ENCODE peak calls at places on chromosomes 12 and 14, in five cellular contexts. One of them, this sample, is unnamed.

GRCh38 chr12:9999016-9999415 is at the start of gene CLEC1B:
- DNase-seq in neural progenitor cell: no peak
- DNase-seq in AG04450: no peak
- DNase-seq in H9: no peak
- DNase-seq in fibroblast of the aortic adventitia: no peak
- DNase-seq in this sample: no peak

GRCh38 chr14:92556255-92556741 is 42.7 kb downstream of the RIN3 start:
- DNase-seq in neural progenitor cell: no peak
- DNase-seq in AG04450: no peak
- DNase-seq in H9: no peak
- DNase-seq in fibroblast of the aortic adventitia: no peak
- DNase-seq in this sample: no peak

GRCh38 chr14:30770376-30770775 is 104.0 kb upstream of the COCH start:
- DNase-seq in neural progenitor cell: no peak
- DNase-seq in AG04450: no peak
- DNase-seq in H9: no peak
- DNase-seq in fibroblast of the aortic adventitia: no peak
- DNase-seq in this sample: no peak

GRCh38 chr14:49549881-49550280 is 36.3 kb downstream of the RPS29 start:
- DNase-seq in neural progenitor cell: peak; percentile 73
- DNase-seq in AG04450: no peak
- DNase-seq in H9: peak; percentile 54
- DNase-seq in fibroblast of the aortic adventitia: peak; percentile 24
- DNase-seq in this sample: peak; percentile 4

GRCh38 chr12:51621155-51621922 is 30.3 kb downstream of the SCN8A start:
- DNase-seq in neural progenitor cell: no peak
- DNase-seq in AG04450: no peak
- DNase-seq in H9: no peak
- DNase-seq in fibroblast of the aortic adventitia: peak; percentile 67
- DNase-seq in this sample: no peak

GRCh38 chr12:53530920-53531319 is 23.6 kb upstream of the NPFF start:
- DNase-seq in neural progenitor cell: no peak
- DNase-seq in AG04450: no peak
- DNase-seq in H9: no peak
- DNase-seq in fibroblast of the aortic adventitia: peak; percentile 13
- DNase-seq in this sample: peak; percentile 38

GRCh38 chr12:27610380-27610779 is 85.9 kb upstream of the REP15 start:
- DNase-seq in neural progenitor cell: no peak
- DNase-seq in AG04450: no peak
- DNase-seq in H9: no peak
- DNase-seq in fibroblast of the aortic adventitia: peak; percentile 77
- DNase-seq in this sample: peak; percentile 78

GRCh38 chr12:75606921-75607320 is 95.5 kb upstream of the KRR1 start:
- DNase-seq in neural progenitor cell: no peak
- DNase-seq in AG04450: no peak
- DNase-seq in H9: no peak
- DNase-seq in fibroblast of the aortic adventitia: no peak
- DNase-seq in this sample: no peak

GRCh38 chr12:49098035-49098451 is 3.4 kb upstream of the DHH start:
- DNase-seq in neural progenitor cell: peak; percentile 78
- DNase-seq in AG04450: no peak
- DNase-seq in H9: peak; percentile 87
- DNase-seq in fibroblast of the aortic adventitia: peak; percentile 54
- DNase-seq in this sample: peak; percentile 61

GRCh38 chr12:76636141-76636692 is 76.6 kb upstream of the OSBPL8 start:
- DNase-seq in neural progenitor cell: no peak
- DNase-seq in AG04450: no peak
- DNase-seq in H9: no peak
- DNase-seq in fibroblast of the aortic adventitia: peak; percentile 16
- DNase-seq in this sample: peak; percentile 56

GRCh38 chr14:81344461-81345160 is 55.5 kb downstream of the STON2 start:
- DNase-seq in neural progenitor cell: no peak
- DNase-seq in AG04450: no peak
- DNase-seq in H9: no peak
- DNase-seq in fibroblast of the aortic adventitia: no peak
- DNase-seq in this sample: no peak

GRCh38 chr12:5139751-5140150 is 96.1 kb downstream of the KCNA5 start:
- DNase-seq in neural progenitor cell: no peak
- DNase-seq in AG04450: no peak
- DNase-seq in H9: no peak
- DNase-seq in fibroblast of the aortic adventitia: no peak
- DNase-seq in this sample: no peak

GRCh38 chr12:63916561-63917476 is 72.3 kb downstream of the SRGAP1 start:
- DNase-seq in neural progenitor cell: no peak
- DNase-seq in AG04450: no peak
- DNase-seq in H9: no peak
- DNase-seq in fibroblast of the aortic adventitia: peak; percentile 48
- DNase-seq in this sample: peak; percentile 48

GRCh38 chr12:116628989-116629388 is 69.8 kb downstream of the MAP1LC3B2 start:
- DNase-seq in neural progenitor cell: no peak
- DNase-seq in AG04450: no peak
- DNase-seq in H9: no peak
- DNase-seq in fibroblast of the aortic adventitia: no peak
- DNase-seq in this sample: no peak

GRCh38 chr12:88570103-88570502 is 10.2 kb downstream of the KITLG start:
- DNase-seq in neural progenitor cell: no peak
- DNase-seq in AG04450: no peak
- DNase-seq in H9: no peak
- DNase-seq in fibroblast of the aortic adventitia: no peak
- DNase-seq in this sample: peak; percentile 24

GRCh38 chr12:110135012-110135411 is 10.9 kb downstream of the IFT81 start:
- DNase-seq in neural progenitor cell: no peak
- DNase-seq in AG04450: peak; percentile 65
- DNase-seq in H9: no peak
- DNase-seq in fibroblast of the aortic adventitia: peak; percentile 76
- DNase-seq in this sample: no peak

GRCh38 chr12:1807489-1807888 is 12.9 kb upstream of the LRTM2 start:
- DNase-seq in neural progenitor cell: no peak
- DNase-seq in AG04450: no peak
- DNase-seq in H9: no peak
- DNase-seq in fibroblast of the aortic adventitia: no peak
- DNase-seq in this sample: no peak

GRCh38 chr14:105185973-105186372 is 4.9 kb upstream of the NUDT14 start:
- DNase-seq in neural progenitor cell: no peak
- DNase-seq in AG04450: no peak
- DNase-seq in H9: no peak
- DNase-seq in fibroblast of the aortic adventitia: no peak
- DNase-seq in this sample: no peak

GRCh38 chr14:105184461-105184860 is 3.3 kb upstream of the NUDT14 start:
- DNase-seq in neural progenitor cell: no peak
- DNase-seq in AG04450: no peak
- DNase-seq in H9: no peak
- DNase-seq in fibroblast of the aortic adventitia: no peak
- DNase-seq in this sample: no peak

GRCh38 chr14:105187116-105187515 is 6.0 kb upstream of the NUDT14 start:
- DNase-seq in neural progenitor cell: no peak
- DNase-seq in AG04450: no peak
- DNase-seq in H9: no peak
- DNase-seq in fibroblast of the aortic adventitia: no peak
- DNase-seq in this sample: no peak

GRCh38 chr14:105185001-105185400 is 3.9 kb upstream of the NUDT14 start:
- DNase-seq in neural progenitor cell: no peak
- DNase-seq in AG04450: no peak
- DNase-seq in H9: no peak
- DNase-seq in fibroblast of the aortic adventitia: no peak
- DNase-seq in this sample: no peak

DNA sequence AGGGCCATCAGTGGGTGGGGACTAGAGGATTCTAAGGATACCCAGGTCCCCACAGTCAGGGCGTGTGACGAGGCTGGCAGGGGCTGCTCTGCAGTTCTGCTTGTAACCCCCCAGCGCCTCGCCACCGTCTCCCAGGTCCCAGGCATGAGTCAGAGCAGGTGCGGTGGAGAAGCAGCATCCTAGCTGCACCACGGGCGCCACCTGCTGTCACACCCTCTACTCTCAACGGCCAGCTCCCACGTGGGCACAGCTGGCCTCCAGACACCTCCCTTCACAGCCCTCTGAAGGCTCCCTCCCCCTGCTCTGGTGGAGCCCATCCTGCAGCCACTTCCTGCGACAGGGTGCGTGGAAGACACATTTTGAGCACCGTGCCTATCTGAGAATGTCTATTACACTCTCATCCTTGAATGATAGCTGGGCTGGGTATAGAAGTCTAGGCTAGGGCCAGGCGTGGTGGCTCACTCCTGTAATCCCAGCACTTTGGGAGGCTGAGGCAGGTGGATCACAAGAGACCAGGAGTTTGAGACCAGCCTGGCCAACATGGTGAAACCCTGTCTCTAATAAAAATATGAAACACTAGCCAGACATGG is 6.9 kb upstream of the NUDT14 start:
- DNase-seq in neural progenitor cell: no peak
- DNase-seq in AG04450: no peak
- DNase-seq in H9: no peak
- DNase-seq in fibroblast of the aortic adventitia: no peak
- DNase-seq in this sample: no peak
- TF ChIP-seq CTCF in neural progenitor cell: peak; percentile 7
- TF ChIP-seq CTCF in AG04450: no peak
- TF ChIP-seq CTCF in H9: peak; percentile 52
- TF ChIP-seq CTCF in fibroblast of the aortic adventitia: no peak
- TF ChIP-seq CTCF in this sample: peak; percentile 25

GRCh38 chr14:89740241-89740640 is 214.3 kb downstream of the EFCAB11 start:
- DNase-seq in neural progenitor cell: no peak
- DNase-seq in AG04450: no peak
- DNase-seq in H9: no peak
- DNase-seq in fibroblast of the aortic adventitia: no peak
- DNase-seq in this sample: no peak

GRCh38 chr14:89746654-89747053 is 207.9 kb downstream of the EFCAB11 start:
- DNase-seq in neural progenitor cell: no peak
- DNase-seq in AG04450: no peak
- DNase-seq in H9: no peak
- DNase-seq in fibroblast of the aortic adventitia: no peak
- DNase-seq in this sample: no peak

GRCh38 chr14:89747146-89747545 is 207.4 kb downstream of the EFCAB11 start:
- DNase-seq in neural progenitor cell: no peak
- DNase-seq in AG04450: no peak
- DNase-seq in H9: no peak
- DNase-seq in fibroblast of the aortic adventitia: no peak
- DNase-seq in this sample: no peak

GRCh38 chr14:89746135-89746534 is 208.4 kb downstream of the EFCAB11 start:
- DNase-seq in neural progenitor cell: no peak
- DNase-seq in AG04450: no peak
- DNase-seq in H9: no peak
- DNase-seq in fibroblast of the aortic adventitia: no peak
- DNase-seq in this sample: no peak

GRCh38 chr14:89743828-89744227 is 210.7 kb downstream of the EFCAB11 start:
- DNase-seq in neural progenitor cell: no peak
- DNase-seq in AG04450: no peak
- DNase-seq in H9: no peak
- DNase-seq in fibroblast of the aortic adventitia: no peak
- DNase-seq in this sample: no peak
- TF ChIP-seq CTCF in neural progenitor cell: no peak
- TF ChIP-seq CTCF in AG04450: no peak
- TF ChIP-seq CTCF in H9: no peak
- TF ChIP-seq CTCF in fibroblast of the aortic adventitia: no peak
- TF ChIP-seq CTCF in this sample: no peak

GRCh38 chr12:12999276-12999958 is 648 bp downstream of the HEBP1 start:
- DNase-seq in neural progenitor cell: peak; percentile 64
- DNase-seq in AG04450: no peak
- DNase-seq in H9: no peak
- DNase-seq in fibroblast of the aortic adventitia: peak; percentile 35
- DNase-seq in this sample: no peak
- TF ChIP-seq CTCF in neural progenitor cell: no peak
- TF ChIP-seq CTCF in AG04450: peak; percentile 13
- TF ChIP-seq CTCF in H9: no peak
- TF ChIP-seq CTCF in fibroblast of the aortic adventitia: no peak
- TF ChIP-seq CTCF in this sample: no peak

GRCh38 chr12:79935624-79936040 is 735 bp upstream of the PPP1R12A start:
- DNase-seq in neural progenitor cell: peak; percentile 67
- DNase-seq in AG04450: no peak
- DNase-seq in H9: no peak
- DNase-seq in fibroblast of the aortic adventitia: no peak
- DNase-seq in this sample: no peak

GRCh38 chr12:79934309-79935020 is 432 bp downstream of the PPP1R12A start:
- DNase-seq in neural progenitor cell: no peak
- DNase-seq in AG04450: no peak
- DNase-seq in H9: peak; percentile 71
- DNase-seq in fibroblast of the aortic adventitia: no peak
- DNase-seq in this sample: no peak

GRCh38 chr12:79933580-79934264 is 1.2 kb downstream of the PPP1R12A start:
- DNase-seq in neural progenitor cell: peak; percentile 32
- DNase-seq in AG04450: no peak
- DNase-seq in H9: no peak
- DNase-seq in fibroblast of the aortic adventitia: peak; percentile 30
- DNase-seq in this sample: peak; percentile 28

GRCh38 chr12:79936670-79937069 is 1.8 kb upstream of the PPP1R12A start:
- DNase-seq in neural progenitor cell: no peak
- DNase-seq in AG04450: no peak
- DNase-seq in H9: no peak
- DNase-seq in fibroblast of the aortic adventitia: no peak
- DNase-seq in this sample: no peak

DNA sequence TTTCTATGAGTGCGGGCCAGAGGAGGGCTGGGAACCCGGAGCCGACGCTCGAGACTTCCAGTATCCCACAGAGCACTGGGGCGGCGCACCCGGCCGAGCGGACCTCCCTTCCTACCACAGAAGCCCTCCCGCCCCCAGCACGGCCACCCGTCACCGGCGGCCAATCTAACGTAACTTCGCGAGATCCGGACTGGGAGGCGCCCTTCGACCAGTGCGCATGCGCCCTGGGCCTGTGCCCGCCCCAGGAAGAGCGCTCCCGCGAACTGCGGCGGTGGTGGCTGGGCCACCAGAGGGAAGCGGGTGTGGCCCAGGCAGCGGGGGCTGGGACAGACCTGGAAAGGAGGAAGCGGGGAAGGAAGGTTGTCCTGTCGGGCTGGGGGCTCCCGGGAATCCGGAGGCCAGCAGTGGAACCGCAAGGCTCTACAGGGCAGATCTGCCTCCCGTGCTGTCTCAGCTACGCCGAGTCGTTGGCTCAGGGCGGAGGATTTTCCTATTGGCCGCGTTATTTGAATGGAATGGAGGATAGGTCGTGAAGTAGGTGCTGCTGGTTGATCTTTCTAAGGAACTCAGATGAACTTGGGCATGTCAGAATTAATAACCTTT is at the start of gene PPP1R12A:
- DNase-seq in neural progenitor cell: peak; percentile 98
- DNase-seq in AG04450: peak; percentile 97
- DNase-seq in H9: peak; percentile 99
- DNase-seq in fibroblast of the aortic adventitia: peak; percentile 96
- DNase-seq in this sample: peak; percentile 98
- TF ChIP-seq CTCF in neural progenitor cell: peak; percentile 13
- TF ChIP-seq CTCF in AG04450: no peak
- TF ChIP-seq CTCF in H9: no peak
- TF ChIP-seq CTCF in fibroblast of the aortic adventitia: peak; percentile 28
- TF ChIP-seq CTCF in this sample: no peak

GRCh38 chr12:132761032-132761910 is at the start of gene ANKLE2:
- DNase-seq in neural progenitor cell: peak; percentile 88
- DNase-seq in AG04450: no peak
- DNase-seq in H9: no peak
- DNase-seq in fibroblast of the aortic adventitia: peak; percentile 57
- DNase-seq in this sample: peak; percentile 58

GRCh38 chr12:132766380-132767085 is 4.9 kb upstream of the ANKLE2 start:
- DNase-seq in neural progenitor cell: no peak
- DNase-seq in AG04450: no peak
- DNase-seq in H9: no peak
- DNase-seq in fibroblast of the aortic adventitia: peak; percentile 16
- DNase-seq in this sample: no peak

GRCh38 chr12:132765366-132765765 is 3.7 kb upstream of the ANKLE2 start:
- DNase-seq in neural progenitor cell: no peak
- DNase-seq in AG04450: no peak
- DNase-seq in H9: no peak
- DNase-seq in fibroblast of the aortic adventitia: no peak
- DNase-seq in this sample: no peak

GRCh38 chr12:132764231-132764630 is 2.6 kb upstream of the ANKLE2 start:
- DNase-seq in neural progenitor cell: no peak
- DNase-seq in AG04450: no peak
- DNase-seq in H9: no peak
- DNase-seq in fibroblast of the aortic adventitia: no peak
- DNase-seq in this sample: no peak

GRCh38 chr12:132761911-132762583 is 415 bp upstream of the ANKLE2 start:
- DNase-seq in neural progenitor cell: peak; percentile 96
- DNase-seq in AG04450: no peak
- DNase-seq in H9: peak; percentile 80
- DNase-seq in fibroblast of the aortic adventitia: peak; percentile 84
- DNase-seq in this sample: peak; percentile 87
- TF ChIP-seq CTCF in neural progenitor cell: peak; percentile 36
- TF ChIP-seq CTCF in AG04450: peak; percentile 2
- TF ChIP-seq CTCF in H9: peak; percentile 32
- TF ChIP-seq CTCF in fibroblast of the aortic adventitia: peak; percentile 27
- TF ChIP-seq CTCF in this sample: no peak